ENCODE peak calls at places on chromosomes 5 and 9, in six cellular contexts. I is left lung, A is body of pancreas, Z is T1000, U is fibroblast of lung, H is A549. V is an unnamed sample.

GRCh38 chr9:8903077-8903476 is 1103.5 kb upstream of the DMAC1 start:
- DNase-seq in U (no peak), H (no peak), Z (no peak), I (no peak), A (no peak), V (no peak)

GRCh38 chr5:16617272-16617973 is 626 bp upstream of the RETREG1 start:
- DNase-seq in U (no peak), I (no peak), H (no peak), Z (no peak), A (no peak), V (peak; percentile 14)

GRCh38 chr5:136521696-136522095 is 156.4 kb upstream of the TRPC7 start:
- DNase-seq in A (no peak), U (no peak), H (no peak), I (no peak), Z (no peak), V (no peak)

GRCh38 chr5:69217154-69217731 is 17.4 kb upstream of the CDK7 start:
- DNase-seq in A (no peak), H (peak; percentile 95), Z (no peak), U (no peak), I (no peak), V (peak; percentile 32)

GRCh38 chr9:134908524-134909364 is 9.0 kb downstream of the FCN1 start:
- DNase-seq in H (no peak), U (no peak), Z (no peak), A (no peak), I (no peak), V (no peak)

GRCh38 chr5:149761461-149761860 is 31.4 kb downstream of the PPARGC1B start:
- DNase-seq in H (no peak), Z (no peak), U (no peak), I (no peak), A (no peak), V (no peak)

GRCh38 chr5:157575096-157575872 is at the start of gene ADAM19:
- DNase-seq in A (peak; percentile 21), I (peak; percentile 52), Z (peak; percentile 74), H (peak; percentile 64), U (peak; percentile 54), V (peak; percentile 71)

GRCh38 chr5:25006734-25007133 is 362.0 kb upstream of the CDH10 start:
- DNase-seq in A (no peak), I (no peak), U (peak; percentile 3), H (no peak), Z (no peak), V (no peak)

GRCh38 chr9:124281934-124282351 is 24.2 kb downstream of the NEK6 start:
- DNase-seq in U (no peak), A (no peak), H (no peak), I (no peak), Z (peak; percentile 26), V (no peak)

GRCh38 chr9:116842658-116843057 is 155.6 kb downstream of the TRIM32 start:
- DNase-seq in A (no peak), H (no peak), U (no peak), I (no peak), Z (no peak), V (no peak)

GRCh38 chr9:109010676-109011655 is 2.3 kb downstream of the CTNNAL1 start:
- DNase-seq in I (peak; percentile 40), U (peak; percentile 94), H (peak; percentile 50), A (no peak), Z (no peak), V (peak; percentile 55)

GRCh38 chr9:75878461-75878860 is 12.0 kb upstream of the PCSK5 start:
- DNase-seq in I (no peak), Z (no peak), H (no peak), A (no peak), U (no peak), V (no peak)

GRCh38 chr9:81389569-81389993 is 299.8 kb downstream of the TLE1 start:
- DNase-seq in I (no peak), Z (peak; percentile 68), U (peak; percentile 94), A (peak; percentile 31), H (peak; percentile 58), V (no peak)

GRCh38 chr5:39570418-39571027 is 145.7 kb upstream of the DAB2 start:
- DNase-seq in I (no peak), Z (no peak), H (peak; percentile 10), U (peak; percentile 70), A (no peak), V (no peak)

GRCh38 chr5:86507574-86507973 is 110.2 kb upstream of the COX7C start:
- DNase-seq in I (no peak), U (no peak), H (no peak), Z (no peak), A (no peak), V (no peak)

GRCh38 chr5:66689522-66690220 is 93.5 kb downstream of the MAST4 start:
- DNase-seq in U (no peak), Z (no peak), H (no peak), A (peak; percentile 44), I (no peak), V (no peak)

GRCh38 chr5:10619649-10620048 is 55.8 kb downstream of the ANKRD33B start:
- DNase-seq in A (no peak), I (no peak), Z (no peak), H (no peak), U (no peak), V (no peak)

V was measured in GM06990.